ENCODE peak calls at places on chromosomes 6 and 20, in eight cellular contexts. One of them, this sample, is unnamed.

GRCh38 chr6:14977747-14978382 is 268.0 kb upstream of the JARID2 start:
- DNase-seq in H1: no peak
- DNase-seq in stomach: no peak
- DNase-seq in SK-N-SH: no peak
- DNase-seq in suprapubic skin: no peak
- DNase-seq in esophagus muscularis mucosa: no peak
- DNase-seq in K562: no peak
- DNase-seq in GM12878: no peak
- DNase-seq in this sample: no peak

GRCh38 chr20:50624351-50625016 is 66.9 kb downstream of the RIPOR3 start:
- DNase-seq in H1: no peak
- DNase-seq in stomach: peak; percentile 78
- DNase-seq in SK-N-SH: peak; percentile 60
- DNase-seq in suprapubic skin: no peak
- DNase-seq in esophagus muscularis mucosa: no peak
- DNase-seq in K562: no peak
- DNase-seq in GM12878: no peak
- DNase-seq in this sample: no peak

GRCh38 chr20:45998337-45998736 is 10.4 kb upstream of the MMP9 start:
- DNase-seq in H1: no peak
- DNase-seq in stomach: no peak
- DNase-seq in SK-N-SH: no peak
- DNase-seq in suprapubic skin: no peak
- DNase-seq in esophagus muscularis mucosa: no peak
- DNase-seq in K562: no peak
- DNase-seq in GM12878: no peak
- DNase-seq in this sample: peak; percentile 61

GRCh38 chr6:3294921-3295871 is 36.4 kb downstream of the PSMG4 start:
- DNase-seq in H1: no peak
- DNase-seq in stomach: no peak
- DNase-seq in SK-N-SH: peak; percentile 52
- DNase-seq in suprapubic skin: peak; percentile 39
- DNase-seq in esophagus muscularis mucosa: no peak
- DNase-seq in K562: no peak
- DNase-seq in GM12878: no peak
- DNase-seq in this sample: peak; percentile 50

GRCh38 chr6:31771992-31772358 is 5.2 kb downstream of the VWA7 start:
- DNase-seq in H1: no peak
- DNase-seq in stomach: no peak
- DNase-seq in SK-N-SH: no peak
- DNase-seq in suprapubic skin: no peak
- DNase-seq in esophagus muscularis mucosa: no peak
- DNase-seq in K562: no peak
- DNase-seq in GM12878: no peak
- DNase-seq in this sample: no peak

GRCh38 chr20:57993738-57994431 is 234.6 kb downstream of the ANKRD60 start:
- DNase-seq in H1: no peak
- DNase-seq in stomach: no peak
- DNase-seq in SK-N-SH: no peak
- DNase-seq in suprapubic skin: no peak
- DNase-seq in esophagus muscularis mucosa: no peak
- DNase-seq in K562: no peak
- DNase-seq in GM12878: no peak
- DNase-seq in this sample: peak; percentile 50

GRCh38 chr6:137739544-137739943 is 127.5 kb upstream of the TNFAIP3 start:
- DNase-seq in H1: no peak
- DNase-seq in stomach: no peak
- DNase-seq in SK-N-SH: no peak
- DNase-seq in suprapubic skin: no peak
- DNase-seq in esophagus muscularis mucosa: no peak
- DNase-seq in K562: no peak
- DNase-seq in GM12878: no peak
- DNase-seq in this sample: no peak

GRCh38 chr6:126312013-126312665 is 27.8 kb upstream of the CENPW start:
- DNase-seq in H1: no peak
- DNase-seq in stomach: no peak
- DNase-seq in SK-N-SH: peak; percentile 43
- DNase-seq in suprapubic skin: no peak
- DNase-seq in esophagus muscularis mucosa: no peak
- DNase-seq in K562: peak; percentile 35
- DNase-seq in GM12878: no peak
- DNase-seq in this sample: no peak

GRCh38 chr6:72182337-72183246 is 296.2 kb downstream of the RIMS1 start:
- DNase-seq in H1: peak; percentile 75
- DNase-seq in stomach: peak; percentile 77
- DNase-seq in SK-N-SH: peak; percentile 59
- DNase-seq in suprapubic skin: no peak
- DNase-seq in esophagus muscularis mucosa: no peak
- DNase-seq in K562: no peak
- DNase-seq in GM12878: no peak
- DNase-seq in this sample: no peak

GRCh38 chr6:165832471-165832836 is 169.4 kb upstream of the PDE10A start:
- DNase-seq in H1: no peak
- DNase-seq in stomach: no peak
- DNase-seq in SK-N-SH: no peak
- DNase-seq in suprapubic skin: no peak
- DNase-seq in esophagus muscularis mucosa: no peak
- DNase-seq in K562: no peak
- DNase-seq in GM12878: no peak
- DNase-seq in this sample: no peak

GRCh38 chr6:165835410-165835851 is 172.4 kb upstream of the PDE10A start:
- DNase-seq in H1: no peak
- DNase-seq in stomach: peak; percentile 51
- DNase-seq in SK-N-SH: no peak
- DNase-seq in suprapubic skin: no peak
- DNase-seq in esophagus muscularis mucosa: no peak
- DNase-seq in K562: no peak
- DNase-seq in GM12878: no peak
- DNase-seq in this sample: no peak

GRCh38 chr6:165831812-165832470 is 168.9 kb upstream of the PDE10A start:
- DNase-seq in H1: no peak
- DNase-seq in stomach: no peak
- DNase-seq in SK-N-SH: no peak
- DNase-seq in suprapubic skin: no peak
- DNase-seq in esophagus muscularis mucosa: no peak
- DNase-seq in K562: no peak
- DNase-seq in GM12878: no peak
- DNase-seq in this sample: no peak

GRCh38 chr6:165833355-165833754 is 170.3 kb upstream of the PDE10A start:
- DNase-seq in H1: no peak
- DNase-seq in stomach: no peak
- DNase-seq in SK-N-SH: no peak
- DNase-seq in suprapubic skin: no peak
- DNase-seq in esophagus muscularis mucosa: no peak
- DNase-seq in K562: no peak
- DNase-seq in GM12878: no peak
- DNase-seq in this sample: no peak

GRCh38 chr6:165834613-165835259 is 171.7 kb upstream of the PDE10A start:
- DNase-seq in H1: no peak
- DNase-seq in stomach: peak; percentile 97
- DNase-seq in SK-N-SH: no peak
- DNase-seq in suprapubic skin: no peak
- DNase-seq in esophagus muscularis mucosa: no peak
- DNase-seq in K562: no peak
- DNase-seq in GM12878: no peak
- DNase-seq in this sample: peak; percentile 80
- TF ChIP-seq POLR2AphosphoS5 in H1: no peak
- TF ChIP-seq POLR2AphosphoS5 in stomach: peak; percentile 80
- TF ChIP-seq POLR2AphosphoS5 in SK-N-SH: no peak
- TF ChIP-seq POLR2AphosphoS5 in suprapubic skin: no peak
- TF ChIP-seq POLR2AphosphoS5 in esophagus muscularis mucosa: peak; percentile 19
- TF ChIP-seq POLR2AphosphoS5 in K562: no peak
- TF ChIP-seq POLR2AphosphoS5 in GM12878: no peak
- TF ChIP-seq POLR2AphosphoS5 in this sample: no peak

GRCh38 chr6:37657117-37657886 is 40.4 kb downstream of the MDGA1 start:
- DNase-seq in H1: no peak
- DNase-seq in stomach: peak; percentile 40
- DNase-seq in SK-N-SH: no peak
- DNase-seq in suprapubic skin: peak; percentile 67
- DNase-seq in esophagus muscularis mucosa: no peak
- DNase-seq in K562: no peak
- DNase-seq in GM12878: no peak
- DNase-seq in this sample: no peak
- TF ChIP-seq EP300 in H1: no peak
- TF ChIP-seq EP300 in stomach: no peak
- TF ChIP-seq EP300 in SK-N-SH: no peak
- TF ChIP-seq EP300 in suprapubic skin: no peak
- TF ChIP-seq EP300 in esophagus muscularis mucosa: no peak
- TF ChIP-seq EP300 in K562: no peak
- TF ChIP-seq EP300 in GM12878: no peak
- TF ChIP-seq EP300 in this sample: no peak

DNA sequence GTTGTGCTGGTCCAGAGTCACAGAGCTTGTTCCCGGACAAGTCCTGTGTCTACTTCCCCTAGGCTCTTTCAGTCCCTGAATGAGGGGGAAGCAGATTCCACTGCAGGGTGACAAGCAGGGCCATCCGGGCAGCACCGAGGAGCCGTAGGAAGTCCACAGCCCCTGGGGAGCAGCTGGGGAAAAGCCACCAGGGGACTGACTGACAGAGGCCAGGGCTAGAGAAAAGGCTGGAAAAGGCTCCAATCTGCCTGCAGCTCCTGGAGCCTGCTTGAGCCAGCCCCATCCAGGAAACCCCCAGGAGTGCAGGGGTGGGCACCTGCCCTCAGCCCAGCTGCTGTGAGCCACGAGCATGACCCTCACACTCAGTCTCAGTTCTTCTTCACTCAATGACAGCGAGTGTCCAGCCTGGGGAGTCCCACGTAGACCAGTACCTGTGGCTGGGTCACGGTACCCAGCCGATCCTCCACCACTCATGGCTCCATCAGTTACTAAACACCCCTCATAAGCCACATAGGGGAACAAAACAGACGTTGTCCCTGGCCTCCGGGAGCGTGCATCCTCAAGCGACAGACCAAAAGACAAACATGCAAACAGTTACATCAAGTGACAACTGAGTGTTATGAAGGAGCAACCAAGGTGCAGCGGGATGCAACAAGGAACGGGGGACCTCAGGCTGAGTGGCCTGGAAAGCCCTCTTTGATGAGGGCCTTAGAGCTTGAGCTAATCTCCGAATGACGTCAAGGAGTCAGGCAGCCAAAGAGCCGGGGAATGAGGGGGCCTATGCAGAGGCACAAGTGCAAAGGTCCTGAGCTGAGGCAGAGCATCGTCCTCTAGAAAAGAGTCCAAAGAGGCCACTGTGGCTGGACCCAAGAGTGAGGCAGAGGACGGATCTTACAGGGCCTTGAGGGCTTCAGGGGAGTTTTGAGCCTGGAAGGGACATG is 24.8 kb upstream of the VSTM2L start:
- DNase-seq in H1: no peak
- DNase-seq in stomach: no peak
- DNase-seq in SK-N-SH: no peak
- DNase-seq in suprapubic skin: no peak
- DNase-seq in esophagus muscularis mucosa: no peak
- DNase-seq in K562: no peak
- DNase-seq in GM12878: no peak
- DNase-seq in this sample: no peak
- H3K27ac ChIP-seq in H1: no peak overlapping the region
- H3K27ac ChIP-seq in stomach: no peak overlapping the region
- H3K27ac ChIP-seq in SK-N-SH: no peak overlapping the region
- H3K27ac ChIP-seq in suprapubic skin: no peak overlapping the region
- H3K27ac ChIP-seq in esophagus muscularis mucosa: no peak overlapping the region
- H3K27ac ChIP-seq in K562: no peak overlapping the region
- H3K27ac ChIP-seq in GM12878: no peak overlapping the region
- H3K27ac ChIP-seq in this sample: no peak overlapping the region

GRCh38 chr20:12237772-12238171 is 320.1 kb downstream of the BTBD3 start:
- DNase-seq in H1: no peak
- DNase-seq in stomach: no peak
- DNase-seq in SK-N-SH: no peak
- DNase-seq in suprapubic skin: no peak
- DNase-seq in esophagus muscularis mucosa: no peak
- DNase-seq in K562: no peak
- DNase-seq in GM12878: no peak
- DNase-seq in this sample: peak; percentile 64
- TF ChIP-seq POLR2AphosphoS5 in H1: no peak
- TF ChIP-seq POLR2AphosphoS5 in stomach: no peak
- TF ChIP-seq POLR2AphosphoS5 in SK-N-SH: no peak
- TF ChIP-seq POLR2AphosphoS5 in suprapubic skin: no peak
- TF ChIP-seq POLR2AphosphoS5 in esophagus muscularis mucosa: no peak
- TF ChIP-seq POLR2AphosphoS5 in K562: no peak
- TF ChIP-seq POLR2AphosphoS5 in GM12878: no peak
- TF ChIP-seq POLR2AphosphoS5 in this sample: no peak

DNA sequence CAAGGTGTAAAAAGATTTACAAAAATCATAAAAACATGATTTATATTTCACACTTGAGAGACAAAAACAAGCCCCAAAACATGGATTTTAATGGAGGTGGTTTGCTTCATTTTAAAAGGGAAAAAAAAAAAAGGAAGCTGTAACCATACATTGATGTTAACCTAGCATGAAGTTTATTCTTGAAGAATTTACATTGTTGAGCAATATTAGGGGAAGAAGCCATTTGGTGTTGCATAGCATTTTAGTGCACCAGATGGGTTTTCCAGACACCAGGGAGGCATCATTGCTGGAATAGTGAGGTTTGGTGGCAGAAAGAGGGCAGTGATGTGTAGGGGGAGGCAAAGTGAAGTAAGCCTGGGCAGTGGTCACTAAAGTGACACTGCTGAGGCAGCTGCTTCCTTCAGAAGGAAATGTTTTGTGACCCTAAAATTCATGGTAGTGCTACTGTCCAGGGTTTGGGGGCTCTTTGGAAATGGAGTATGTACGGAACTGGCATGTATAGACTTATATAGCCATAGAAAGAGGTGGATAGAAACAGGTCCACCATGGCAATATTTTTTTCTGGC is 2.5 kb downstream of the TOMM6 start:
- DNase-seq in H1: no peak
- DNase-seq in stomach: no peak
- DNase-seq in SK-N-SH: no peak
- DNase-seq in suprapubic skin: no peak
- DNase-seq in esophagus muscularis mucosa: no peak
- DNase-seq in K562: no peak
- DNase-seq in GM12878: no peak
- DNase-seq in this sample: no peak
- TF ChIP-seq EP300 in H1: no peak
- TF ChIP-seq EP300 in stomach: no peak
- TF ChIP-seq EP300 in SK-N-SH: no peak
- TF ChIP-seq EP300 in suprapubic skin: no peak
- TF ChIP-seq EP300 in esophagus muscularis mucosa: no peak
- TF ChIP-seq EP300 in K562: no peak
- TF ChIP-seq EP300 in GM12878: no peak
- TF ChIP-seq EP300 in this sample: no peak